ENCODE peak calls at places on chromosome 7, in four cellular contexts. A is thoracic aorta, R is pancreas, S is Peyer's patch. Y is an unnamed sample.

GRCh38 chr7:46162582-46162981 is 241.5 kb upstream of the IGFBP3 start:
- DNase-seq in A (no peak), R (no peak), S (no peak), Y (no peak)

GRCh38 chr7:113404245-113404644 is 285.9 kb upstream of the SMIM30 start:
- DNase-seq in A (no peak), R (no peak), S (no peak), Y (no peak)

GRCh38 chr7:101608772-101609713 is 20.1 kb downstream of the MYL10 start:
- DNase-seq in A (no peak), R (peak; percentile 86), S (peak; percentile 68), Y (no peak)

GRCh38 chr7:128785738-128786137 is 6.0 kb upstream of the CCDC136 start:
- DNase-seq in A (no peak), R (no peak), S (no peak), Y (no peak)

GRCh38 chr7:36208997-36209813 is 56.2 kb downstream of the EEPD1 start:
- DNase-seq in A (no peak), R (no peak), S (no peak), Y (no peak)

GRCh38 chr7:101964680-101965079 is 147.3 kb downstream of the CUX1 start:
- DNase-seq in A (no peak), R (no peak), S (no peak), Y (no peak)

GRCh38 chr7:15158141-15158810 is 255.7 kb upstream of the DGKB start:
- DNase-seq in A (no peak), R (no peak), S (no peak), Y (no peak)

GRCh38 chr7:105932835-105933477 is 30.1 kb upstream of the CDHR3 start:
- DNase-seq in A (no peak), R (no peak), S (no peak), Y (no peak)

GRCh38 chr7:5470167-5470532 is 46.5 kb upstream of the TNRC18 start:
- DNase-seq in A (no peak), R (no peak), S (no peak), Y (no peak)

GRCh38 chr7:112994666-112995065 is 92.0 kb downstream of the GPR85 start:
- DNase-seq in A (no peak), R (no peak), S (no peak), Y (no peak)

GRCh38 chr7:2719007-2719406 is 31.0 kb downstream of the AMZ1 start:
- DNase-seq in A (no peak), R (no peak), S (no peak), Y (no peak)

GRCh38 chr7:149865437-149865836 is 8.3 kb upstream of the ATP6V0E2 start:
- DNase-seq in A (no peak), R (no peak), S (no peak), Y (no peak)

GRCh38 chr7:69341288-69341687 is 257.0 kb upstream of the AUTS2 start:
- DNase-seq in A (no peak), R (no peak), S (no peak), Y (no peak)

GRCh38 chr7:66837007-66837406 is 84.0 kb upstream of the TMEM248 start:
- DNase-seq in A (no peak), R (no peak), S (peak; percentile 57), Y (no peak)

GRCh38 chr7:12943781-12944180 is 256.3 kb downstream of the ARL4A start:
- DNase-seq in A (no peak), R (no peak), S (no peak), Y (no peak)

GRCh38 chr7:48611993-48612392 is 312.4 kb upstream of the CDC14C start:
- DNase-seq in A (no peak), R (no peak), S (no peak), Y (no peak)

GRCh38 chr7:111011500-111011899 is 79.4 kb upstream of the LRRN3 start:
- DNase-seq in A (no peak), R (no peak), S (no peak), Y (no peak)

GRCh38 chr7:55397617-55398016 is 32.5 kb downstream of the LANCL2 start:
- DNase-seq in A (no peak), R (no peak), S (no peak), Y (no peak)

GRCh38 chr7:100835903-100836811 is 8.8 kb upstream of the EPHB4 start:
- DNase-seq in A (no peak), R (no peak), S (peak; percentile 61), Y (peak; percentile 69)

GRCh38 chr7:7207876-7208275 is 25.5 kb downstream of the C1GALT1 start:
- DNase-seq in A (no peak), R (no peak), S (no peak), Y (no peak)

GRCh38 chr7:130037703-130038102 is 13.5 kb downstream of the ZC3HC1 start:
- DNase-seq in A (no peak), R (no peak), S (no peak), Y (no peak)

GRCh38 chr7:39062811-39063210 is 85.1 kb downstream of the POU6F2 start:
- DNase-seq in A (no peak), R (no peak), S (no peak), Y (no peak)

GRCh38 chr7:55365103-55365679 is at the start of gene LANCL2:
- DNase-seq in A (no peak), R (no peak), S (no peak), Y (no peak)

GRCh38 chr7:131249003-131249402 is 78.7 kb upstream of the MKLN1 start:
- DNase-seq in A (peak; percentile 50), R (no peak), S (no peak), Y (peak; percentile 48)

GRCh38 chr7:103065666-103066065 is 8.9 kb downstream of the FBXL13 start:
- DNase-seq in A (no peak), R (no peak), S (no peak), Y (peak; percentile 21)

GRCh38 chr7:69403169-69403568 is 195.1 kb upstream of the AUTS2 start:
- DNase-seq in A (no peak), R (no peak), S (no peak), Y (no peak)

GRCh38 chr7:98872328-98872924 is 2.6 kb upstream of the TMEM130 start:
- DNase-seq in A (no peak), R (no peak), S (no peak), Y (no peak)

GRCh38 chr7:157054927-157055326 is 44.5 kb upstream of the MNX1 start:
- DNase-seq in A (no peak), R (no peak), S (no peak), Y (no peak)

GRCh38 chr7:17298840-17299476 is 506 bp downstream of the AHR start:
- DNase-seq in A (no peak), R (peak; percentile 72), S (peak; percentile 79), Y (peak; percentile 58)

GRCh38 chr7:151166629-151167196 is 781 bp downstream of the GBX1 start:
- DNase-seq in A (no peak), R (no peak), S (no peak), Y (no peak)
- H3K27me3 ChIP-seq in A (peaks cover 8% of the 10 kb centered on the region), R (peaks cover 25% of the 10 kb centered on the region), S (no peaks in the 10 kb centered on the region), Y (peaks cover 58% of the 10 kb centered on the region)

GRCh38 chr7:140640727-140641531 is at the start of gene DENND2A:
- DNase-seq in A (no peak), R (peak; percentile 63), S (peak; percentile 66), Y (peak; percentile 82)
- H3K36me3 ChIP-seq in A (no peaks in the 10 kb centered on the region), R (no peaks in the 10 kb centered on the region), S (no peaks in the 10 kb centered on the region), Y (no peaks in the 10 kb centered on the region)

GRCh38 chr7:44847509-44847919 is 373 bp downstream of the H2AZ2 start:
- DNase-seq in A (peak; percentile 45), R (peak; percentile 90), S (peak; percentile 94), Y (peak; percentile 90)
- H3K27ac ChIP-seq in A (peak overlapping the region; percentile 93), R (peak overlapping the region; percentile 87), S (peak overlapping the region; percentile 98), Y (peak overlapping the region; percentile 98)

GRCh38 chr7:155862516-155863257 is 50.4 kb upstream of the SHH start:
- DNase-seq in A (no peak), R (no peak), S (no peak), Y (no peak)

GRCh38 chr7:155860840-155861479 is 48.7 kb upstream of the SHH start:
- DNase-seq in A (no peak), R (peak; percentile 68), S (no peak), Y (no peak)

GRCh38 chr7:155861480-155861868 is 49.2 kb upstream of the SHH start:
- DNase-seq in A (no peak), R (no peak), S (no peak), Y (no peak)

GRCh38 chr7:155860461-155860839 is 48.2 kb upstream of the SHH start:
- DNase-seq in A (no peak), R (no peak), S (no peak), Y (no peak)

DNA sequence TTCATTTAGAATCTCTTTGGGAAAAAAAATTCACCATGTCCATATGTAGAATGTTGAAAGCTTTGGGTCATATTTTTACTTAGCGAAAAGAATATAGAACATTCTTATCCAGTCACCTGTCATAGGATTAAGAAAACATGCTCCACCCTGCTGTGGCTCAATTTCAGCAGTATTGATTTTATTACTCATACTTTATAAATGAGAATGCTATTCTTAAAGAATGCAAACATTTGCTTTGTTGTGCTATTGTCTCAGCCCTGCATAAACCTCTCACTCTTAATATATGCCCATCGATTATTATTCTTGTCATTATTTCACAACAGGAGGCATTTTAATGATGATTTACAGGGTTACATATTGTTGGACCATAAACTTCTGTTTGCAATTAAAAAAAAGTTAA is 49.8 kb upstream of the SHH start:
- DNase-seq in A (no peak), R (no peak), S (no peak), Y (no peak)
- H3K27me3 ChIP-seq in A (no peaks in the 10 kb centered on the region), R (no peaks in the 10 kb centered on the region), S (no peaks in the 10 kb centered on the region), Y (peaks cover 48% of the 10 kb centered on the region)

GRCh38 chr7:84196007-84196551 is 1.5 kb upstream of the SEMA3A start:
- DNase-seq in A (no peak), R (no peak), S (no peak), Y (no peak)
- H3K36me3 ChIP-seq in A (no peaks in the 10 kb centered on the region), R (no peaks in the 10 kb centered on the region), S (no peaks in the 10 kb centered on the region), Y (no peaks in the 10 kb centered on the region)

DNA sequence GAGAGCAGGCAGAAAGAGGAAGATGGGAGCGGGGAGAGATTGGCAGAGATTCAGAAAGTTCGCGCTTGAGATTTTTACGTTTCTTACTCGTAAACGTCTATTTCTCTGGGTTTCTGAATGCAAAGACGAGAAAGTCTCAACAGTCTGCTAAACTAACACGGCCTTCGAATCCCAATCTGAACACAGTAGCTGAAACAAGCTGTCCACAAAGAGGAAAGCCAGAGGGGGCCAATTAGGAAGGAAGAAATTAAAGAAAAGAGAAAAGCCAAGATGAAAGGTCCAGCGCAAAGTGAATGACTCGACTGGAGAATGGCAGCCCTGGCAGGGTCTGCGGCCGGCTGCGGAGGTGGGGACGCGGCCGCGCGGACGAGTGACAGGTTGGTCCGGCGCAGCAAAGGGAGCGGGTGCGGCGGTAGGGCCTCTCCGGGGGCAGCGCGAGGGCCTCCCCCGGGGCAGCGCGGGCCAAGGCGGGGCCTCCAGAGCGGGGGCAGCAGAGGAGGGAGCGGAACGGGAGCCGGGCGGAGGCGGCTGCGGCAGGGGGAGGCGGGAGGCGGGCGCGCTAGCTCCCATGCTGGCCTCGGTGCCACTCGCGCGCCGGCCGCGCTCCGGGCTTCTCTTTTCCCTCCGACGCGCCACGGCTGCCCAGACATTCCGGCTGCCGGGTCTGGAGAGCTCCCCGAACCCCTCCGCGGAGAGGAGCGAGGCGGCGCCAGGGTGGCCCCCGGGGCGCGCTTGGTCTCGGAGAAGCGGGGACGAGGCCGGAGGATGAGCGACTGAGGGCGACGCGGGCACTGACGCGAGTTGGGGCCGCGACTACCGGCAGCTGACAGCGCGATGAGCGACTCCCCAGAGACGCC is at the start of gene VWC2:
- DNase-seq in A (no peak), R (no peak), S (no peak), Y (peak; percentile 41)
- H3K27ac ChIP-seq in A (no peak within 1 kb of the TSS), R (no peak within 1 kb of the TSS), S (no peak within 1 kb of the TSS), Y (peak within 1 kb of the TSS; percentile 92)

GRCh38 chr7:153354071-153354470 is 594.5 kb downstream of the ACTR3B start:
- DNase-seq in A (no peak), R (no peak), S (no peak), Y (no peak)
- H3K27me3 ChIP-seq in A (no peaks in the 10 kb centered on the region), R (no peaks in the 10 kb centered on the region), S (no peaks in the 10 kb centered on the region), Y (no peaks in the 10 kb centered on the region)

Y was measured in heart right ventricle.